ENCODE peak calls at places on chromosome 5, in four cellular contexts. One of them, this sample, is unnamed.
A peak's percentile ranks its signal among the peaks of the same experiment; 100 is the strongest.

GRCh38 chr5:68845121-68845520 is 248.7 kb upstream of the SLC30A5 start:
- DNase-seq in transverse colon: no peak
- DNase-seq in IMR-90: no peak
- DNase-seq in uterus: no peak
- DNase-seq in this sample: no peak

GRCh38 chr5:175088963-175089362 is 355.0 kb downstream of the DRD1 start:
- DNase-seq in transverse colon: no peak
- DNase-seq in IMR-90: no peak
- DNase-seq in uterus: no peak
- DNase-seq in this sample: no peak

GRCh38 chr5:94130077-94130476 is 388.7 kb upstream of the POU5F2 start:
- DNase-seq in transverse colon: no peak
- DNase-seq in IMR-90: no peak
- DNase-seq in uterus: no peak
- DNase-seq in this sample: no peak

GRCh38 chr5:180090769-180091546 is 19.4 kb upstream of the RNF130 start:
- DNase-seq in transverse colon: peak; percentile 41
- DNase-seq in IMR-90: peak; percentile 14
- DNase-seq in uterus: no peak
- DNase-seq in this sample: peak; percentile 40

GRCh38 chr5:91288117-91288516 is 95.0 kb downstream of the ARRDC3 start:
- DNase-seq in transverse colon: no peak
- DNase-seq in IMR-90: peak; percentile 90
- DNase-seq in uterus: no peak
- DNase-seq in this sample: no peak

GRCh38 chr5:158753354-158753753 is 346.4 kb downstream of the EBF1 start:
- DNase-seq in transverse colon: no peak
- DNase-seq in IMR-90: no peak
- DNase-seq in uterus: no peak
- DNase-seq in this sample: no peak

GRCh38 chr5:107074991-107075390 is 595.7 kb downstream of the EFNA5 start:
- DNase-seq in transverse colon: no peak
- DNase-seq in IMR-90: no peak
- DNase-seq in uterus: no peak
- DNase-seq in this sample: no peak

GRCh38 chr5:68419637-68420452 is 204.3 kb downstream of the PIK3R1 start:
- DNase-seq in transverse colon: peak; percentile 46
- DNase-seq in IMR-90: no peak
- DNase-seq in uterus: peak; percentile 40
- DNase-seq in this sample: peak; percentile 21

GRCh38 chr5:38796000-38796738 is 49.6 kb upstream of the OSMR start:
- DNase-seq in transverse colon: peak; percentile 17
- DNase-seq in IMR-90: peak; percentile 69
- DNase-seq in uterus: peak; percentile 78
- DNase-seq in this sample: peak; percentile 33

GRCh38 chr5:156942064-156942463 is 21.0 kb downstream of the TIMD4 start:
- DNase-seq in transverse colon: peak; percentile 23
- DNase-seq in IMR-90: no peak
- DNase-seq in uterus: no peak
- DNase-seq in this sample: no peak

GRCh38 chr5:140791111-140791510 is 3.5 kb upstream of the PCDHA2 start:
- DNase-seq in transverse colon: no peak
- DNase-seq in IMR-90: no peak
- DNase-seq in uterus: no peak
- DNase-seq in this sample: no peak

GRCh38 chr5:135426102-135427082 is 20.8 kb downstream of the DCANP1 start:
- DNase-seq in transverse colon: no peak
- DNase-seq in IMR-90: peak; percentile 61
- DNase-seq in uterus: no peak
- DNase-seq in this sample: no peak

GRCh38 chr5:148974638-148975330 is 88.1 kb downstream of the SH3TC2 start:
- DNase-seq in transverse colon: no peak
- DNase-seq in IMR-90: no peak
- DNase-seq in uterus: no peak
- DNase-seq in this sample: no peak

GRCh38 chr5:146799235-146800015 is 79.1 kb downstream of the PPP2R2B start:
- DNase-seq in transverse colon: no peak
- DNase-seq in IMR-90: no peak
- DNase-seq in uterus: no peak
- DNase-seq in this sample: no peak

GRCh38 chr5:141814064-141814982 is 63.9 kb downstream of the PCDH1 start:
- DNase-seq in transverse colon: peak; percentile 64
- DNase-seq in IMR-90: no peak
- DNase-seq in uterus: peak; percentile 48
- DNase-seq in this sample: peak; percentile 40

GRCh38 chr5:135557034-135557838 is 21.5 kb upstream of the NEUROG1 start:
- DNase-seq in transverse colon: no peak
- DNase-seq in IMR-90: no peak
- DNase-seq in uterus: no peak
- DNase-seq in this sample: no peak

GRCh38 chr5:45774528-45774927 is 78.3 kb upstream of the HCN1 start:
- DNase-seq in transverse colon: no peak
- DNase-seq in IMR-90: no peak
- DNase-seq in uterus: no peak
- DNase-seq in this sample: no peak

GRCh38 chr5:78509884-78510769 is 138.4 kb downstream of the LHFPL2 start:
- DNase-seq in transverse colon: peak; percentile 80
- DNase-seq in IMR-90: no peak
- DNase-seq in uterus: peak; percentile 54
- DNase-seq in this sample: peak; percentile 82

GRCh38 chr5:81216152-81216551 is 17.0 kb upstream of the CKMT2 start:
- DNase-seq in transverse colon: no peak
- DNase-seq in IMR-90: no peak
- DNase-seq in uterus: no peak
- DNase-seq in this sample: no peak

GRCh38 chr5:64690104-64690416 is 243 bp upstream of the SHISAL2B start:
- DNase-seq in transverse colon: no peak
- DNase-seq in IMR-90: no peak
- DNase-seq in uterus: no peak
- DNase-seq in this sample: no peak

GRCh38 chr5:67315082-67315801 is 118.6 kb upstream of the CD180 start:
- DNase-seq in transverse colon: no peak
- DNase-seq in IMR-90: peak; percentile 59
- DNase-seq in uterus: no peak
- DNase-seq in this sample: no peak

DNA sequence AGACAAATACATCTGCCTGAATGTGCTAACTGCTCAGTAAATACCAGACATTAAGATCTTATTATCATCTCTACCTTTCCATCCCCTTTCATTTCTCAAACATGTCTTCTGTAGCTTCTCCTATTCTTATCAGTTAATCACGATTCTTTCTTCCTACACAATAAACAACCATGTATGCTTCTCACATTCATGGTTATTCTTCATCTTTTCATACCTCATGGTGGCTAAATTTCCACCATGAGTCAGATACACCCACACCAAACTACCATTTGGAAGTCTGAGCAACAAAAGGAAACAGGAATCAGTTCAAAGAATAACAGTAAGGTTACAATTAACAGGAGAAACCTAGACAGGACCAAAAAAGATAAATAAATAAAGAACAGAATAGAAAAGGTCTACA is 7.7 kb downstream of the ZNF622 start:
- DNase-seq in transverse colon: no peak
- DNase-seq in IMR-90: peak; percentile 49
- DNase-seq in uterus: no peak
- DNase-seq in this sample: no peak
- TF ChIP-seq POLR2A in transverse colon: no peak
- TF ChIP-seq POLR2A in IMR-90: no peak
- TF ChIP-seq POLR2A in uterus: no peak
- TF ChIP-seq POLR2A in this sample: no peak

DNA sequence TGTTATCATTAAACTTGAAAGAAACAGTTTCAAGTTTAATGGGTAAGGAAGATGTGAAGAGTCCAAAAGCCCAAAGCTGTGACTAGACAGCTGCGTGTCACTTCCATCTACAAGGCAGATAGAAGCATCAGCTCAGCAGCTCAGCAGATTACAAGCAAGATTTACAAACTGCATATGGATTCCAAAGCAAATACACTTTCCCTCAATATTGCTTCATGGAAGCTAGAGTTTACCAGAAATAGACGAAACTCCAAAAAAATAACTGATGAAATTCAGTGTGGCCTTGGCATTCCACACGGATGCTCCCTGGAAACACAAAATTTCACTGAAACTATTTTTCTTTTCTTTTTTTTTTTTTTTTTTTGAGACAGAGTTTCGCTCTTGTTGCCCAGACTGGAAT is 17.9 kb downstream of the MYO10 start:
- DNase-seq in transverse colon: no peak
- DNase-seq in IMR-90: no peak
- DNase-seq in uterus: no peak
- DNase-seq in this sample: no peak
- H3K4me1 ChIP-seq in transverse colon: peaks cover 3% of the 10 kb centered on the region
- H3K4me1 ChIP-seq in IMR-90: peaks cover 28% of the 10 kb centered on the region
- H3K4me1 ChIP-seq in uterus: no peaks in the 10 kb centered on the region
- H3K4me1 ChIP-seq in this sample: no peaks in the 10 kb centered on the region

GRCh38 chr5:150155258-150156032 is at the start of gene PDGFRB:
- DNase-seq in transverse colon: peak; percentile 82
- DNase-seq in IMR-90: peak; percentile 89
- DNase-seq in uterus: peak; percentile 94
- DNase-seq in this sample: peak; percentile 79
- TF ChIP-seq POLR2A in transverse colon: peak; percentile 48
- TF ChIP-seq POLR2A in IMR-90: peak; percentile 91
- TF ChIP-seq POLR2A in uterus: peak; percentile 89
- TF ChIP-seq POLR2A in this sample: peak; percentile 44

GRCh38 chr5:119329701-119330100 is 26.1 kb upstream of the TNFAIP8 start:
- DNase-seq in transverse colon: no peak
- DNase-seq in IMR-90: peak; percentile 43
- DNase-seq in uterus: no peak
- DNase-seq in this sample: no peak
- H3K4me1 ChIP-seq in transverse colon: peaks cover 21% of the 10 kb centered on the region
- H3K4me1 ChIP-seq in IMR-90: peaks cover 31% of the 10 kb centered on the region
- H3K4me1 ChIP-seq in uterus: peaks cover 9% of the 10 kb centered on the region
- H3K4me1 ChIP-seq in this sample: no peaks in the 10 kb centered on the region

GRCh38 chr5:42811591-42812392 is at the start of gene SELENOP:
- DNase-seq in transverse colon: peak; percentile 73
- DNase-seq in IMR-90: no peak
- DNase-seq in uterus: peak; percentile 49
- DNase-seq in this sample: peak; percentile 72
- TF ChIP-seq POLR2A in transverse colon: peak; percentile 96
- TF ChIP-seq POLR2A in IMR-90: no peak
- TF ChIP-seq POLR2A in uterus: peak; percentile 79
- TF ChIP-seq POLR2A in this sample: peak; percentile 94

DNA sequence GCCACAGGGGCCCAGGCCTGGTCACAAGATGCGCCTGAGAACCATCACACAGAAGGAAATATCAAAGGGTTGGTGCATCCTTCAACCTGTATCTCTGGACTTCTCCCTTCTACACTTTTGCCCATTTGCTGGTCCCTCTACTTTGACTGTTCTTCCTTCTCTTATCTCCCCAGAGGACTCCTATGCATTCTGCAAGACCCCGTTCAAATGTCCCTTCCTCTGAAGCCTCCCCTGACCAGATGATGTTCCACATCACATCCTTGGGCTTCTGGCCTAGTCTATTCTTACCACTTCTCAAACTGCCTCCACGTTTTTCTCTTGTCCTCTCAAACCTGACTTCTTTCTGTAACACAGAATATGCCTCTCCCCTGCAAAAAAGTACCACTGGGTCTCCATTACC is 34.3 kb downstream of the STK10 start:
- DNase-seq in transverse colon: no peak
- DNase-seq in IMR-90: no peak
- DNase-seq in uterus: no peak
- DNase-seq in this sample: no peak
- H3K4me1 ChIP-seq in transverse colon: peaks cover 4% of the 10 kb centered on the region
- H3K4me1 ChIP-seq in IMR-90: peaks cover 7% of the 10 kb centered on the region
- H3K4me1 ChIP-seq in uterus: no peaks in the 10 kb centered on the region
- H3K4me1 ChIP-seq in this sample: no peaks in the 10 kb centered on the region

DNA sequence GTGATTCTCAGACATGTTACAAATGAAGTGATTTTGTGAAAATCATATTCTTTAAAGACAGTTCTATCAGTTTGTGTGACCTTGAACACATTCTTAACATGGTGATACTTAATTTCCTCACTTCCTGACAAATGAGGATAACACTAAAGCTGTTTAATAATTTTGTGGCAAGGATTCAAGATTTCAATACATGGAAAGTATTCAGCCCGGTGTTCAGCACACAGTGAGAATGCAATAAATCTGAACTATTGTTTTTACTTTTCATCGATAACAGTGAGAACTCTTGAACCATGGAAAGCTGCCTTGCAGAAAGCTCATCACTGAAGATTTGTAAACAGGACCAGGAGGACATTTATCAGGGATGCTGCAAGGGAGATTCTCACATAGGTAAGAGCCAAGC is 57.1 kb upstream of the C5orf46 start:
- DNase-seq in transverse colon: no peak
- DNase-seq in IMR-90: no peak
- DNase-seq in uterus: no peak
- DNase-seq in this sample: no peak
- TF ChIP-seq POLR2A in transverse colon: no peak
- TF ChIP-seq POLR2A in IMR-90: no peak
- TF ChIP-seq POLR2A in uterus: no peak
- TF ChIP-seq POLR2A in this sample: no peak